ENCODE peak calls at places on chromosomes 7 and 10, in six cellular contexts. I, D, B, H, X and A are unnamed samples.

GRCh38 chr10:103680869-103681236 is 174.5 kb downstream of the SH3PXD2A start:
- DNase-seq in X (no peak), I (no peak), B (no peak), D (no peak), H (no peak), A (no peak)

GRCh38 chr7:25527665-25528064 is 299.4 kb upstream of the NPVF start:
- DNase-seq in I (no peak), X (no peak), D (no peak), B (no peak), H (no peak), A (no peak)

GRCh38 chr7:756231-756927 is 29.3 kb upstream of the PRKAR1B start:
- DNase-seq in H (no peak), I (no peak), D (no peak), B (no peak), X (no peak), A (no peak)

GRCh38 chr10:5563237-5563961 is 38.6 kb downstream of the CALML3 start:
- DNase-seq in X (no peak), I (no peak), H (no peak), D (no peak), B (no peak), A (no peak)

GRCh38 chr7:45974540-45975360 is 53.7 kb upstream of the IGFBP3 start:
- DNase-seq in I (no peak), D (peak; percentile 31), B (no peak), X (no peak), H (no peak), A (no peak)

GRCh38 chr7:151742713-151743480 is 134.0 kb downstream of the PRKAG2 start:
- DNase-seq in H (no peak), B (no peak), D (no peak), I (peak; percentile 47), X (no peak), A (no peak)

GRCh38 chr7:30760514-30761213 is 8.7 kb downstream of the INMT start:
- DNase-seq in B (no peak), X (no peak), D (no peak), H (no peak), I (no peak), A (no peak)

GRCh38 chr10:5094265-5095205 is at the start of gene AKR1C3:
- DNase-seq in D (peak; percentile 78), X (peak; percentile 62), H (peak; percentile 32), B (no peak), I (peak; percentile 27), A (no peak)

GRCh38 chr10:3442451-3442990 is 269.9 kb upstream of the PITRM1 start:
- DNase-seq in X (no peak), D (no peak), I (no peak), B (no peak), H (no peak), A (no peak)

GRCh38 chr7:104039363-104039762 is 49.9 kb upstream of the RELN start:
- DNase-seq in I (no peak), H (no peak), B (no peak), D (no peak), X (peak; percentile 29), A (no peak)

GRCh38 chr10:131560166-131560565 is 248.6 kb upstream of the TCERG1L start:
- DNase-seq in B (no peak), D (no peak), X (no peak), I (no peak), H (no peak), A (no peak)

GRCh38 chr7:120272896-120273475 is at the start of gene KCND2:
- DNase-seq in X (no peak), B (peak; percentile 9), D (no peak), I (no peak), H (peak; percentile 39), A (no peak)

GRCh38 chr10:113735913-113736312 is 15.6 kb upstream of the PLEKHS1 start:
- DNase-seq in D (peak; percentile 19), B (no peak), I (no peak), X (no peak), H (no peak), A (no peak)

GRCh38 chr10:57867226-57867625 is 400.5 kb downstream of the IPMK start:
- DNase-seq in I (no peak), D (no peak), H (no peak), X (no peak), B (no peak), A (no peak)

GRCh38 chr7:47714669-47715607 is 133.0 kb upstream of the TNS3 start:
- DNase-seq in B (no peak), I (no peak), H (no peak), D (no peak), X (no peak), A (peak; percentile 27)

GRCh38 chr7:102976493-102976892 is 63.7 kb downstream of the LRRC17 start:
- DNase-seq in H (no peak), B (no peak), D (no peak), I (no peak), X (peak; percentile 58), A (no peak)

GRCh38 chr10:92506336-92506735 is 67.6 kb downstream of the IDE start:
- DNase-seq in I (no peak), B (no peak), X (no peak), D (no peak), H (no peak), A (no peak)

GRCh38 chr7:150927157-150927953 is 50.8 kb downstream of the KCNH2 start:
- DNase-seq in H (no peak), D (no peak), X (peak; percentile 65), I (no peak), B (no peak), A (no peak)

GRCh38 chr10:43036581-43037428 is 40.1 kb upstream of the RET start:
- DNase-seq in D (no peak), B (no peak), I (no peak), X (no peak), H (no peak), A (no peak)

GRCh38 chr7:73892003-73892975 is 31.3 kb downstream of the TMEM270 start:
- DNase-seq in X (peak; percentile 40), H (no peak), D (no peak), I (no peak), B (no peak), A (no peak)

GRCh38 chr7:13731643-13732042 is 257.8 kb downstream of the ETV1 start:
- DNase-seq in H (no peak), D (no peak), B (no peak), X (no peak), I (no peak), A (no peak)

GRCh38 chr7:110204527-110204926 is 886.4 kb upstream of the LRRN3 start:
- DNase-seq in B (no peak), I (peak; percentile 7), H (no peak), X (no peak), D (no peak), A (no peak)
- TF ChIP-seq GABPA in B (no peak), I (no peak), H (no peak), X (no peak), D (no peak), A (no peak)

GRCh38 chr10:117409549-117410283 is 34.5 kb upstream of the PDZD8 start:
- DNase-seq in I (no peak), H (no peak), D (no peak), X (no peak), B (no peak), A (no peak)

GRCh38 chr10:117418121-117418520 is 42.9 kb upstream of the PDZD8 start:
- DNase-seq in D (no peak), H (no peak), I (no peak), B (no peak), X (no peak), A (no peak)

GRCh38 chr10:117411440-117412428 is 36.5 kb upstream of the PDZD8 start:
- DNase-seq in X (peak; percentile 93), D (no peak), I (no peak), B (peak; percentile 73), H (peak; percentile 68), A (no peak)

GRCh38 chr10:117412469-117413005 is 37.3 kb upstream of the PDZD8 start:
- DNase-seq in I (no peak), D (no peak), B (no peak), X (no peak), H (no peak), A (no peak)

GRCh38 chr10:117413928-117414618 is 38.8 kb upstream of the PDZD8 start:
- DNase-seq in B (no peak), D (peak; percentile 16), I (no peak), X (peak; percentile 38), H (no peak), A (no peak)
- TF ChIP-seq GABPA in B (no peak), D (no peak), I (no peak), X (no peak), H (no peak), A (no peak)

GRCh38 chr7:36473454-36474282 is 84.0 kb downstream of the ANLN start:
- DNase-seq in D (peak; percentile 43), H (peak; percentile 57), I (no peak), B (peak; percentile 60), X (peak; percentile 70), A (no peak)

GRCh38 chr7:36472141-36472729 is 82.6 kb downstream of the ANLN start:
- DNase-seq in D (no peak), X (no peak), B (no peak), I (no peak), H (no peak), A (no peak)

GRCh38 chr7:36474283-36475010 is 84.8 kb downstream of the ANLN start:
- DNase-seq in I (no peak), H (no peak), D (no peak), B (no peak), X (peak; percentile 64), A (no peak)

GRCh38 chr7:36469236-36469635 is 79.6 kb downstream of the ANLN start:
- DNase-seq in B (no peak), I (no peak), H (no peak), X (no peak), D (no peak), A (no peak)

DNA sequence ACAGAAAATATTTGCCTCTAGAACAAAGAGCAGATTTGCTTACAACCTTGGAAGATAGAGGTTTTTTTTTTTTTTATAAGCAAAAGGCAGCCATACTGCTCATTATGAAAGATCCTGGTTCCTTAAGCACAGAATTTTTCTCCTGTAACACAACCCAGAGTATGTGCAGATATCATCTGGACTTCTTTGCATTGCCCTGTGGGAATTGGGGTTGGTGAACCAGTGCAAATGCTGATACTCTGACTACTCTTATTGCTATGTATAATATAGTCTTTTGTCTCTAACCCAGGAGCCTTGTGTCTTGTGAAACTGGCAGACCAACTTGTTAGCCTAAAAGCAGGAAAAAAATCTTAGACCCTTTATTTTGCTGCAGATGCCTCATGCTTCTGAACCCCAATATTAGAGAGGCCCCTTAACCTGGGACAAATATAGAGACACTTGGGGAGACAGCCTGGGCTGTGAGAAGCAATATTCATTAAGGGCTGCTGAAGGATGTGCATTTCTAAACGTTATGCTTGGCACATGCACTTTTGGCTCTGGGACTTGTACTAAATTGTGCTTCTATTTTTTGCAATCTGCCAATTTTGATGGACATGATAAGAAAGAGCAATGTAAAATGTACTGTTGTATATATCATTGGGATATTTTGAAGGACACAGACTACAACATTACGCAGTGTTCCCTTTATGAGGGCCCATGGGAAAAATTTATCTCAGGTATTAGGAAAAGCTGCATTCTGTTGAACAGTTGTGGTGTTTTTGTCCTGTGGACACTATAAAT is 78.9 kb downstream of the ANLN start:
- DNase-seq in D (no peak), X (no peak), H (no peak), B (no peak), I (no peak), A (no peak)
- TF ChIP-seq GABPA in D (no peak), X (no peak), H (no peak), B (no peak), I (no peak), A (no peak)

DNA sequence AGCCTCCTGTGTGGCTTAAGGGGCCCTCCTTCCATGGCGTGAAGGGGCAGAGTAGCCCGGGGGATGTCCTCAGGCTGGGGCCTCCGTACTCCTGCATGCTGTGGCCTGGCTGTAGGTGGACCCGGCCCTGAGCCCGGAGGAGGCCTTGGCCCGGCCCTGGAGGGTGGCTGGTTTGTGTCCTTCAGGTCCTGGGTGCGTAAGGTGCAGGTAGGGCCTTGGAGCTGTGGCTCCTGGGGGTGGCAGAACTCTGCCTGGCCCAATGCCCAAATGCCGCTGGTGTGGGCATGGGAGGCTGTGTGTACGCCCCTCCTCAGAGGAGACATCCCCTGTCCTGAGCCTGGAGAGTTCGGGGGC is 26.9 kb upstream of the AMZ1 start:
- DNase-seq in I (no peak), D (no peak), B (no peak), H (no peak), X (no peak), A (no peak)
- TF ChIP-seq GABPA in I (no peak), D (no peak), B (no peak), H (no peak), X (no peak), A (no peak)